ENCODE peak calls at places on chromosomes 12 and 14, in five cellular contexts. J is activated naive CD8-positive, alpha-beta T cell treated with anti-CD3 and anti-CD28 coated beads, Interleukin-2, amount 10 ng/mL, durations not matched to agents 7 days and 5 days; Y is central memory CD8-positive, alpha-beta T cell; W is effector memory CD8-positive, alpha-beta T cell; O is activated T-cell treated with anti-CD3 and anti-CD28 coated beads, Interleukin-2, amount 50 U/mL, for 72 hours. Q is an unnamed sample.

GRCh38 chr14:100653409-100653808 is 66.2 kb upstream of the BEGAIN start:
- ATAC-seq in W (peak; percentile 39), Y (no peak), J (no peak), O (no peak), Q (no peak)

GRCh38 chr12:73665193-73665592 is 872.4 kb upstream of the ATXN7L3B start:
- ATAC-seq in Y (no peak), J (no peak), O (no peak), W (no peak), Q (no peak)

GRCh38 chr12:114952573-114953196 is 268.7 kb upstream of the TBX3 start:
- ATAC-seq in O (no peak), W (no peak), J (no peak), Y (no peak), Q (no peak)

GRCh38 chr14:89259951-89260350 is 157.1 kb downstream of the FOXN3 start:
- ATAC-seq in W (no peak), O (no peak), J (no peak), Y (no peak), Q (no peak)

GRCh38 chr14:53054457-53054856 is 98.7 kb downstream of the DDHD1 start:
- ATAC-seq in Y (no peak), O (no peak), J (no peak), W (no peak), Q (no peak)

GRCh38 chr12:96636895-96637294 is 147.5 kb downstream of the CFAP54 start:
- ATAC-seq in Y (no peak), J (no peak), O (no peak), W (no peak), Q (no peak)

GRCh38 chr14:65134651-65135579 is 32.6 kb upstream of the MAX start:
- ATAC-seq in J (peak; percentile 22), O (peak; percentile 22), Y (no peak), W (no peak), Q (no peak)

GRCh38 chr14:34678306-34678705 is 36.1 kb downstream of the CFL2 start:
- ATAC-seq in W (no peak), J (no peak), Y (no peak), O (no peak), Q (no peak)

GRCh38 chr12:132217800-132218518 is 73.7 kb downstream of the NOC4L start:
- ATAC-seq in J (no peak), O (no peak), W (no peak), Y (no peak), Q (no peak)

GRCh38 chr14:77584809-77585208 is 31.6 kb downstream of the SPTLC2 start:
- ATAC-seq in O (no peak), J (no peak), W (no peak), Y (no peak), Q (no peak)

GRCh38 chr12:74722709-74723108 is 185.1 kb downstream of the ATXN7L3B start:
- ATAC-seq in O (no peak), J (no peak), Y (no peak), W (no peak), Q (no peak)

GRCh38 chr12:65934480-65935115 is 110.3 kb downstream of the HMGA2 start:
- ATAC-seq in Y (no peak), J (no peak), O (no peak), W (no peak), Q (no peak)

GRCh38 chr12:92070864-92071445 is 74.7 kb downstream of the BTG1 start:
- ATAC-seq in Y (no peak), W (no peak), O (no peak), J (no peak), Q (no peak)

GRCh38 chr12:116393859-116394650 is 116.6 kb upstream of the MED13L start:
- ATAC-seq in W (no peak), O (no peak), J (no peak), Y (no peak), Q (no peak)